ENCODE peak calls at places on chromosomes 3 and 15, in five cellular contexts. K, O, Y, H and F are unnamed samples. For H3K4me1, the result is how much of the 10 kb centered on the place peaks cover.

GRCh38 chr3:74233091-74233490 is 381.4 kb downstream of the CNTN3 start:
- DNase-seq in K (no peak), O (no peak), Y (no peak), H (no peak), F (no peak)

GRCh38 chr3:55244247-55244646 is 242.9 kb downstream of the WNT5A start:
- DNase-seq in K (no peak), O (no peak), Y (no peak), H (no peak), F (no peak)

GRCh38 chr15:98017150-98017964 is 56.9 kb downstream of the ARRDC4 start:
- DNase-seq in K (no peak), O (no peak), Y (no peak), H (no peak), F (no peak)

GRCh38 chr3:104126864-104127553 is 1239.7 kb upstream of the ALCAM start:
- DNase-seq in K (peak), O (no peak), Y (no peak), H (no peak), F (no peak)

GRCh38 chr15:89822951-89823701 is 8.5 kb upstream of the ANPEP start:
- DNase-seq in K (no peak), O (no peak), Y (no peak), H (no peak), F (no peak)

GRCh38 chr15:46242935-46243334 is 608.1 kb downstream of the SQOR start:
- DNase-seq in K (no peak), O (no peak), Y (no peak), H (no peak), F (no peak)

GRCh38 chr3:134344560-134344959 is 29.7 kb downstream of the AMOTL2 start:
- DNase-seq in K (no peak), O (peak), Y (no peak), H (no peak), F (no peak)

GRCh38 chr3:4949659-4950058 is 29.6 kb upstream of the BHLHE40 start:
- DNase-seq in K (no peak), O (no peak), Y (no peak), H (no peak), F (no peak)

GRCh38 chr3:78941587-78941986 is 826.2 kb downstream of the ROBO1 start:
- DNase-seq in K (peak), O (no peak), Y (no peak), H (no peak), F (no peak)

GRCh38 chr3:68428495-68428894 is 503.9 kb downstream of the TAFA4 start:
- DNase-seq in K (no peak), O (no peak), Y (no peak), H (no peak), F (no peak)

GRCh38 chr3:123202451-123202850 is 708 bp downstream of the SEC22A start:
- DNase-seq in K (peak), O (no peak), Y (peak), H (no peak), F (no peak)

GRCh38 chr3:36924748-36925521 is 19.9 kb downstream of the TRANK1 start:
- DNase-seq in K (no peak), O (no peak), Y (no peak), H (no peak), F (no peak)

GRCh38 chr15:80695099-80695910 is at the start of gene ABHD17C:
- DNase-seq in K (peak), O (peak), Y (peak), H (peak), F (peak)

GRCh38 chr15:63013052-63013808 is 29.3 kb upstream of the TPM1 start:
- DNase-seq in K (no peak), O (no peak), Y (no peak), H (no peak), F (no peak)

GRCh38 chr3:157921271-157921670 is 184.9 kb downstream of the SHOX2 start:
- DNase-seq in K (no peak), O (no peak), Y (no peak), H (no peak), F (no peak)

GRCh38 chr15:98900382-98900781 is 107.2 kb downstream of the PGPEP1L start:
- DNase-seq in K (no peak), O (no peak), Y (peak), H (no peak), F (peak)

GRCh38 chr3:182490601-182491485 is 302.5 kb upstream of the ATP11B start:
- DNase-seq in K (peak), O (no peak), Y (peak), H (no peak), F (no peak)

GRCh38 chr3:147141516-147141915 is 264.8 kb downstream of the ZIC4 start:
- DNase-seq in K (no peak), O (no peak), Y (no peak), H (no peak), F (no peak)
- H3K4me1 ChIP-seq in K (under half), O (under half), Y (under half), H (under half), F (under half)

DNA sequence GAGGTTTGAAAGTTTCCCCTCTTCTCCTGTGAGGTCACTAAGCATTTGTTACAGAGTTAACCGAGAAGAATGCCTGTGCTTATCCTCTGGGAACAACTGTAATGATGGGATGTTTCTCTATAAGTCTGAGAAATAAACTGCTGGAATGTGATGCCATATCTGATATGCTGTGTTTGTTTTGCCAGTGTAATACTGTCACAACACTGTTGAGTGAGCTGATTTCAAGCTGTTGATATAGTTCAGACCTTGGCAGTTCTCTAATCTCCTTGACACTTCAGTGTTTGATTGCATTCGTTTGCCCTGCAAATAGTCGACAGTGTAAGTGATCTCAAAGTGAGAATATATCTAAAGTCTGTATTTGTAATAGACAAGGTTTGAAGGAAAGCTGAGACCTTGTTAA is 73.3 kb downstream of the PTPRG start:
- DNase-seq in K (no peak), O (no peak), Y (peak), H (no peak), F (no peak)
- H3K4me1 ChIP-seq in K (under half), O (under half), Y (under half), H (half or more), F (under half)

GRCh38 chr15:76994001-76994400 is 925 bp upstream of the PSTPIP1 start:
- DNase-seq in K (no peak), O (no peak), Y (no peak), H (peak), F (no peak)
- H3K4me1 ChIP-seq in K (under half), O (under half), Y (under half), H (under half), F (under half)

GRCh38 chr3:52843116-52843865 is 8.5 kb upstream of the MUSTN1 start:
- DNase-seq in K (no peak), O (no peak), Y (no peak), H (no peak), F (no peak)
- H3K4me1 ChIP-seq in K (under half), O (under half), Y (under half), H (half or more), F (under half)

GRCh38 chr15:68080783-68081182 is 26.7 kb downstream of the PIAS1 start:
- DNase-seq in K (no peak), O (no peak), Y (no peak), H (no peak), F (no peak)

GRCh38 chr15:68085052-68085451 is 30.9 kb downstream of the PIAS1 start:
- DNase-seq in K (no peak), O (no peak), Y (no peak), H (no peak), F (no peak)

GRCh38 chr15:68081869-68082505 is 27.9 kb downstream of the PIAS1 start:
- DNase-seq in K (no peak), O (no peak), Y (no peak), H (no peak), F (no peak)

GRCh38 chr15:68082735-68083134 is 28.6 kb downstream of the PIAS1 start:
- DNase-seq in K (no peak), O (no peak), Y (no peak), H (no peak), F (no peak)

DNA sequence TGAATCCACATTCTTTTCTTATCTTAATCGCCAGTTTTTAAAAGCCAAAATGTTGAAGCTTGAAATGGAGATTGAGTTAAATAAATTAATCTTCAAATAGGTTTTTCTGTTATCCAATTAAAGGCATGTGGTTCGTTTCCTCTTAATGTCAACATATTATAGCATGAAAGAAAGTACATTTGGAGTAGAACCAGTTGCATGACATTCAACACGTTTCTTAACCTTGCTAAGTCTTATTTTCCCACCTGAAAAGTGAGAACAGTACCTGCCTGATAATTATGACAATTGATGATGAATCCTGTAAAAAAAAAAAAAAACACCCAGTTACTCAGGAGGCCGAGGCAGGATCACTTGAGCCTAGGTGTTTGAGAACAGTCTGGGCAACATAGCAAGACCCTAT is 29.3 kb downstream of the PIAS1 start:
- DNase-seq in K (no peak), O (no peak), Y (no peak), H (no peak), F (no peak)
- H3K4me1 ChIP-seq in K (under half), O (under half), Y (under half), H (half or more), F (under half)